ENCODE peak calls at places on chromosomes 5 and 9, in four cellular contexts. I, O, E and D are unnamed samples.

GRCh38 chr5:171575808-171576207 is 156.4 kb downstream of the FGF18 start:
- DNase-seq in I (no peak), O (no peak), E (no peak), D (no peak)

GRCh38 chr9:72207278-72207677 is 58.0 kb downstream of the GDA start:
- DNase-seq in I (no peak), O (no peak), E (no peak), D (no peak)

GRCh38 chr5:30749971-30750370 is 443.5 kb upstream of the CDH6 start:
- DNase-seq in I (no peak), O (no peak), E (no peak), D (no peak)

GRCh38 chr5:131491749-131492148 is 143.3 kb downstream of the RAPGEF6 start:
- DNase-seq in I (no peak), O (no peak), E (no peak), D (no peak)

GRCh38 chr5:87944553-87945320 is 323.9 kb downstream of the TMEM161B start:
- DNase-seq in I (no peak), O (peak), E (no peak), D (peak)

GRCh38 chr9:96514825-96515218 is 64.9 kb downstream of the HABP4 start:
- DNase-seq in I (peak), O (no peak), E (no peak), D (peak)

GRCh38 chr5:119274024-119274766 is 81.6 kb upstream of the TNFAIP8 start:
- DNase-seq in I (peak), O (peak), E (no peak), D (peak)

GRCh38 chr5:113043491-113043931 is 66.9 kb downstream of the DCP2 start:
- DNase-seq in I (no peak), O (peak), E (peak), D (peak)

GRCh38 chr5:151924564-151925395 is at the start of gene GLRA1:
- DNase-seq in I (peak), O (peak), E (peak), D (peak)

GRCh38 chr5:178213748-178214151 is 9.4 kb downstream of the HNRNPAB start:
- DNase-seq in I (no peak), O (no peak), E (no peak), D (no peak)

GRCh38 chr5:34609951-34610431 is 46.1 kb upstream of the RAI14 start:
- DNase-seq in I (no peak), O (no peak), E (peak), D (no peak)

GRCh38 chr5:93580387-93581100 is 475 bp downstream of the NR2F1-AS1 start:
- DNase-seq in I (peak), O (no peak), E (peak), D (peak)

GRCh38 chr9:99019523-99020331 is 76.0 kb downstream of the COL15A1 start:
- DNase-seq in I (peak), O (no peak), E (peak), D (peak)

GRCh38 chr5:172433071-172433470 is 21.3 kb downstream of the SH3PXD2B start:
- DNase-seq in I (peak), O (no peak), E (no peak), D (no peak)

GRCh38 chr5:179154346-179154990 is 94.3 kb downstream of the ZNF354C start:
- DNase-seq in I (no peak), O (peak), E (no peak), D (no peak)

GRCh38 chr9:126294331-126295081 is 32.1 kb upstream of the MVB12B start:
- DNase-seq in I (no peak), O (no peak), E (no peak), D (no peak)

GRCh38 chr9:136248951-136249880 is 3.6 kb upstream of the QSOX2 start:
- DNase-seq in I (no peak), O (no peak), E (no peak), D (no peak)

GRCh38 chr9:5843450-5844249 is 10.7 kb upstream of the ERMP1 start:
- DNase-seq in I (no peak), O (no peak), E (peak), D (peak)

GRCh38 chr5:108266235-108266634 is 115.7 kb downstream of the FBXL17 start:
- DNase-seq in I (no peak), O (no peak), E (no peak), D (peak)

GRCh38 chr5:99099691-99100090 is 170.9 kb upstream of the CHD1 start:
- DNase-seq in I (no peak), O (no peak), E (no peak), D (no peak)

GRCh38 chr5:944992-945685 is 52.5 kb downstream of the TRIP13 start:
- DNase-seq in I (no peak), O (no peak), E (no peak), D (no peak)

GRCh38 chr5:56684159-56684558 is 131.2 kb upstream of the MAP3K1 start:
- DNase-seq in I (peak), O (no peak), E (no peak), D (no peak)

GRCh38 chr9:124220551-124221451 is 36.9 kb upstream of the NEK6 start:
- DNase-seq in I (no peak), O (no peak), E (peak), D (peak)

GRCh38 chr5:82793808-82794419 is 283.3 kb downstream of the TMEM167A start:
- DNase-seq in I (peak), O (peak), E (peak), D (peak)

GRCh38 chr5:149037819-149038218 is 25.0 kb downstream of the SH3TC2 start:
- DNase-seq in I (no peak), O (no peak), E (no peak), D (no peak)

GRCh38 chr5:114726126-114726525 is 364.3 kb downstream of the KCNN2 start:
- DNase-seq in I (no peak), O (no peak), E (no peak), D (no peak)

GRCh38 chr5:136275601-136276000 is 82.6 kb upstream of the SMIM32 start:
- DNase-seq in I (no peak), O (no peak), E (no peak), D (no peak)

GRCh38 chr5:96716716-96717115 is 54.5 kb downstream of the CAST start:
- DNase-seq in I (no peak), O (no peak), E (no peak), D (no peak)

GRCh38 chr5:96712100-96712746 is 50.0 kb downstream of the CAST start:
- DNase-seq in I (peak), O (no peak), E (no peak), D (no peak)

GRCh38 chr5:96714450-96714849 is 52.3 kb downstream of the CAST start:
- DNase-seq in I (peak), O (no peak), E (no peak), D (peak)

GRCh38 chr5:96716007-96716406 is 53.8 kb downstream of the CAST start:
- DNase-seq in I (no peak), O (no peak), E (no peak), D (no peak)

DNA sequence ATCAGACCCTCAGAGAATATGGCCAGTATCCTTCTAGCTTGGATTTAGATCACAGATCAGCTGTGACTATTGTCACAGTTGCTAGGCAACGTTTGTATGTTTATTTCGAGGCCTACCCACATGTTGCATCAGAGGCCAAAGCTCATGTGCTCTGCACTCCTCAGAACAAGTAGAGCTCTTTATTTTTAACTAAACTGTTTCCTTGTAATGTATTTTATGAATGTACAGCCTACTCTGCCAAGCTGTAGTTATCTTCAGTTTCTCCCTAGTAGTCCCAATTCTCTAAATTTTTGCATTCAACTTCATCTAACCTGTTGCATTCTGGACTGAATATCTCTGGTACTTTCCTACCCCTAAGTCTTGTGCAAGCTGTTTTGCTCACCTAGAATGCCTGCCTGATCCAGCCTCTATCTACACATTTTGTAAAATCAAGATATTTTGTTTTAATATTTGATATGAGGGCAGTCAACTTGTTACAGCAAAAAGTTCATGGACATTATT is 52.8 kb downstream of the CAST start:
- DNase-seq in I (peak), O (peak), E (peak), D (peak)
- H3K9ac ChIP-seq in I (no peak), O (no peak), E (no peak), D (no peak)

GRCh38 chr9:128898845-128899565 is 17.1 kb downstream of the LRRC8A start:
- DNase-seq in I (no peak), O (no peak), E (no peak), D (no peak)
- H2AFZ ChIP-seq in I (no peak), O (no peak), E (no peak), D (no peak)

GRCh38 chr5:6377121-6377520 is 1.2 kb downstream of the MED10 start:
- DNase-seq in I (no peak), O (peak), E (peak), D (peak)
- H3K9ac ChIP-seq in I (no peak), O (peak), E (peak), D (no peak)

GRCh38 chr5:62969409-62970120 is 390.9 kb downstream of the LRRC70 start:
- DNase-seq in I (no peak), O (no peak), E (no peak), D (no peak)
- H2AFZ ChIP-seq in I (no peak), O (no peak), E (no peak), D (no peak)

DNA sequence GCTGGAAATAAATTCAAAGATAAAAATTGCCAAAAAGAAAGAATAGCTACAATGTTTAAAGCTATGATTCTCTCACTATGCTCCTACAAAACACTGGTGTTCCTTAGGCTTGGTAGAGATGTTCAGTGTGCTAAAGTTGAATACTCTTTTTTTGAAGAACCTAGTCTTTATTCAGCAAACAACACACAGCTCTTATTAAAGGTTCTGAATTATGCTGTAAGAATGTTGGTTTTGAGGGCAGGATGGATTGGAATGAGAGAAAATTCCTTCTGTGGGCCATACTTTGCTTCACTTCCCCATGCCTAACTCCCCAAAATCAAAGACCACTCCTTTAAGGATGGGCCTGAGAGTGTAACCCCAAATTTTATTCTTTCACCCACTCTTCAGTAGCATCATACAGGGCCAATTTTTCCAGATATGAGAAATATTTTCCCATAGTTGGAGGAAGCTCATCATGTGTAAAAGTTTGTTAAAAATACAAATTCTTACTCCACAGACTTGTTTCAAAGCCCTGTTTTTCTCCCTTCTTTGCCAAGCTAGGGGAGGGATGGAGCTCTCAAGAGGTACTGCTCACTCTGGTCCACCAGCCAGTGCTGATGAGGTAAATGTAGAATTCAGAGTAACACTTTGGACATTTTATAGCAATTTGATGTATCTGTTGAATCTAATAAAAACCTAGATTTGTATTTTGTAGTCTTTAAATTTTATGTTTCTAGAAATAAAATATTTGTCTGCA is 99.3 kb downstream of the GDNF start:
- DNase-seq in I (no peak), O (no peak), E (no peak), D (no peak)
- H3K9ac ChIP-seq in I (no peak), O (no peak), E (no peak), D (no peak)

GRCh38 chr5:42952575-42952974 is 87.5 kb downstream of the ANXA2R start:
- DNase-seq in I (no peak), O (no peak), E (peak), D (no peak)

GRCh38 chr5:42951847-42952411 is 88.2 kb downstream of the ANXA2R start:
- DNase-seq in I (peak), O (no peak), E (peak), D (peak)

GRCh38 chr5:42950091-42950465 is 90.0 kb downstream of the ANXA2R start:
- DNase-seq in I (no peak), O (no peak), E (peak), D (no peak)

GRCh38 chr5:42950466-42951168 is 89.5 kb downstream of the ANXA2R start:
- DNase-seq in I (peak), O (peak), E (peak), D (peak)

DNA sequence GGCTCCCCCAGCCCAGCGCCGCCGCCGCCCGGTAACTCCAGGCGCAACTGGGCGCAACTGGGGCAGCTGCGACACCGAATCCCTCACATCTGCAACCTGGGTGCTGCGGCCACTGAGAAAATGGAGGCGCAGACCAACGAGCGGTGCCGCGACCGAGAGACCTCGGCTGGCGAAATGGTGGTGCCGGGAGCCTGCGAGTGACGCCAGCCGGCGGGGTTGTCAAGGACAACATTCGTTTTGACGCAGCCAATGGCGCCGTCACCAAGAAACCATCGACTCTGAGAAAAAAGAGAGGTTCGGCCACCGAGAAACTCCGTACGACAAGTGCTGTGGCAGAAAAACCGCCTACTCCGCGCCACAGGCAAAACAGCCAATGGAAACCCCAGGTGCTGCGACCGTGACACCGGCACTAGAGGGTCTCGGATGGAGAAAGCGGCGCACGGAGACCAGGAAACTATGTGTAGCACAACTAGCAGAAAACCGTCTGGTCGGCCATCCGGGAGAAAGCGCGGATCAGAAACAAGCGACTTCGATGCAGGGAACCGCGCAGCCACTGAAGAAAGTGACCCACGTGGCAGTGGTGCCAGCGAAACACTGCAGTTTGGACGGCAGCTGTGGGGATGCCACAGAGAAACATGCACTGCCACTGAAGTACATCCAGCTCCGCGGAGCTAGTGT is 88.8 kb downstream of the ANXA2R start:
- DNase-seq in I (peak), O (no peak), E (peak), D (peak)
- H2AFZ ChIP-seq in I (no peak), O (no peak), E (no peak), D (peak)

DNA sequence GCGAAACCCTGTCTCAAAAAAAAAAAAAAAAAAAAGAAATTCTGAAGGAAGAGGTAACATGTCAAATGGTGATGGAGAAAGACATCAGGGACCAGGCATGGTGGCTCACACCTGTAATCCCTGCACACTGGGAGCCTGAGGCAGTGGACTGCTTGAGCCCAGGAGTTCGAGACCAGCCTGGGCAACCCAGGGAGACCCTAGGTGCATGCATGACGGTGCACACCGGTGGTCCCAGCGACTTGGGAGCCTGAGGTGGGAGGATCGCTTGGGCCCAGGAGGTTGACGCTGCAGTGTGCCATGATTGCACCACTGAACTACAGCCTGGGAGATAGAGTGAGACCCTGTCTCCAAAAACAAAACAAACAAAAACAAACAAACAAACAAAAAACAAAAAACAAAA is 1.8 kb downstream of the ISCA1 start:
- DNase-seq in I (no peak), O (no peak), E (no peak), D (no peak)
- H3K9ac ChIP-seq in I (no peak), O (no peak), E (no peak), D (no peak)